ENCODE peak calls at places on chromosomes 11 and 22, in nine cellular contexts. B is neural progenitor cell, O is endothelial cell of umbilical vein, L is mammary epithelial cell, A is IMR-90, Q is DND-41, I is HCT116, Y is H9, R is H1. T is an unnamed sample.
A peak's percentile ranks its signal among the peaks of the same experiment; 100 is the strongest.

GRCh38 chr11:80958414-80958813 is 1517.6 kb upstream of the TENM4 start:
- DNase-seq in O (no peak), B (no peak), L (peak; percentile 78), Q (no peak), Y (no peak), A (peak; percentile 1), R (no peak), I (no peak), T (peak; percentile 25)

GRCh38 chr11:90911192-90911591 is 688.3 kb upstream of the CHORDC1 start:
- DNase-seq in R (no peak), L (no peak), A (no peak), B (no peak), I (no peak), Q (no peak), Y (no peak), O (no peak), T (no peak)

GRCh38 chr11:118614511-118614910 is 7.1 kb downstream of the PHLDB1 start:
- DNase-seq in L (no peak), Q (no peak), Y (peak; percentile 33), R (no peak), O (no peak), A (no peak), I (no peak), B (no peak), T (no peak)

GRCh38 chr11:45024357-45024756 is 73.7 kb upstream of the TP53I11 start:
- DNase-seq in B (no peak), A (no peak), I (no peak), Y (no peak), R (no peak), L (no peak), Q (no peak), O (no peak), T (no peak)

GRCh38 chr11:45676522-45677095 is 11.2 kb upstream of the CHST1 start:
- DNase-seq in A (no peak), Y (no peak), I (no peak), R (no peak), Q (no peak), O (no peak), B (no peak), L (no peak), T (peak; percentile 2)

GRCh38 chr11:70481625-70482528 is 83.5 kb downstream of the CTTN start:
- DNase-seq in R (no peak), O (no peak), L (peak; percentile 69), I (peak; percentile 86), A (peak; percentile 63), Y (no peak), B (no peak), Q (no peak), T (peak; percentile 98)

GRCh38 chr11:47003180-47003877 is 66.8 kb downstream of the CSTPP1 start:
- DNase-seq in Y (no peak), I (no peak), O (no peak), Q (no peak), L (no peak), R (no peak), B (no peak), A (no peak), T (no peak)

GRCh38 chr22:17954200-17954859 is 70.0 kb downstream of the MICAL3 start:
- DNase-seq in R (no peak), O (no peak), I (no peak), B (no peak), A (no peak), Q (no peak), L (no peak), Y (no peak), T (peak; percentile 14)

GRCh38 chr11:128734439-128735224 is 40.8 kb downstream of the FLI1 start:
- DNase-seq in L (no peak), Y (no peak), O (no peak), I (no peak), R (no peak), Q (no peak), B (no peak), A (no peak), T (no peak)

GRCh38 chr11:103228807-103229206 is 119.6 kb downstream of the DYNC2H1 start:
- DNase-seq in Y (no peak), I (no peak), A (no peak), B (peak; percentile 19), Q (peak; percentile 15), O (no peak), R (no peak), L (no peak), T (peak; percentile 51)

GRCh38 chr11:75406338-75406777 is 7.0 kb downstream of the RPS3 start:
- DNase-seq in Q (no peak), B (no peak), L (peak; percentile 31), O (peak; percentile 94), I (no peak), A (peak; percentile 87), Y (no peak), R (no peak), T (no peak)

GRCh38 chr11:72250661-72251465 is 6.9 kb upstream of the PHOX2A start:
- DNase-seq in R (no peak), O (no peak), B (no peak), I (no peak), A (no peak), Q (no peak), Y (no peak), L (no peak), T (peak; percentile 59)

GRCh38 chr11:120137611-120138521 is at the start of gene TRIM29:
- DNase-seq in L (peak; percentile 92), Q (no peak), O (no peak), I (no peak), A (no peak), R (no peak), B (no peak), Y (peak; percentile 43), T (no peak)

GRCh38 chr11:8408151-8408930 is 144.7 kb upstream of the LMO1 start:
- DNase-seq in Q (no peak), R (no peak), B (no peak), L (peak; percentile 25), O (no peak), I (no peak), Y (no peak), A (no peak), T (no peak)

DNA sequence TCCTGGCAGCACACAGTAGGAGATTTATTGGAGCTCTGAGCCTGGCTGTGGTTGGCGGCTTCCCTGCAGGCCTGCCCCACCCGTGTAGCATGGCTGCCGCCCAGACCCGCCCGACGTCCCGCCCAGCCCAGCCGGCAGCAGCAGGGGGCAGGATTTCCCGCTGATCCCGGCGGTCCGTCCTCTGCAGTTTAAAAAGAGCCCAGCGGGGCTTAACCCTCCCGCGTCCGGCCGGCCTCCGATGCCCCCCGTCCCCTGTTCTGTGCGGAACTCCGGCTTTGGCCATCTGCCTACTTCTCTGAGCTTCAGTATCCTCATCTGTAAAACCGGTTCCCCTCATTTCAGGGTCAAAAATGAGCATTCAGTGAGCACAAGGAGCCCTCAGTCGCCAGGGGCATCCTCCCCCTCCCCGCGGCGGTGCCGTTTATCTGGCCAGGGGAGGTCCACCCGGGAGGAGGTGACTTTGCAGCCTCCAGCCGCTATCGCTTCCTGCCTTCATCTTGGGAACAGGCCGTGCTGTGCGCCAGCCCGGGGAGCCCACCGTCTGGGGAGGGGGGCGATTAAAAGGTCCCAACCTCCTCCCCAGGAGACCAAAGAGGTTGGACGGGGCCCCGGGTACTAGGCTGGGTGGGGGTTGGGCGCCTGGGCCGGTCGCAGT is at the start of gene GAS2L1:
- DNase-seq in L (peak; percentile 70), I (peak; percentile 51), A (peak; percentile 73), B (peak; percentile 81), O (peak; percentile 85), R (peak; percentile 50), Q (peak; percentile 59), Y (peak; percentile 84), T (peak; percentile 100)
- H3K27ac ChIP-seq in L (peak within 1 kb of the TSS; percentile 57), I (peak within 1 kb of the TSS; percentile 81), A (peak within 1 kb of the TSS; percentile 74), B (no peak within 1 kb of the TSS), O (peak within 1 kb of the TSS; percentile 87), R (no peak within 1 kb of the TSS), Q (peak within 1 kb of the TSS; percentile 1), Y (no peak within 1 kb of the TSS), T (peak within 1 kb of the TSS; percentile 65)

GRCh38 chr11:67691149-67691548 is 16.7 kb upstream of the ALDH3B2 start:
- DNase-seq in O (no peak), B (peak; percentile 30), A (no peak), I (no peak), Q (no peak), R (no peak), L (no peak), Y (no peak), T (peak; percentile 47)
- H2AFZ ChIP-seq in O (no peak overlapping the region), B (no peak overlapping the region), A (no peak overlapping the region), I (peak overlapping the region; percentile 41), Q (no peak overlapping the region), R (no peak overlapping the region), L (no peak overlapping the region), Y (no peak overlapping the region), T (no peak overlapping the region)

GRCh38 chr11:78292109-78292803 is 103.5 kb downstream of the USP35 start:
- DNase-seq in I (no peak), Y (no peak), A (no peak), B (no peak), R (no peak), O (no peak), L (no peak), Q (peak; percentile 87), T (no peak)
- H3K27ac ChIP-seq in I (no peak overlapping the region), Y (no peak overlapping the region), A (no peak overlapping the region), B (no peak overlapping the region), R (no peak overlapping the region), O (no peak overlapping the region), L (no peak overlapping the region), Q (peak overlapping the region; percentile 95), T (no peak overlapping the region)

GRCh38 chr11:111540921-111541208 is 345 bp downstream of the LAYN start:
- DNase-seq in Q (no peak), L (no peak), B (no peak), A (no peak), R (no peak), I (no peak), O (no peak), Y (no peak), T (peak; percentile 79)

GRCh38 chr11:111538407-111539114 is 2.0 kb upstream of the LAYN start:
- DNase-seq in L (peak; percentile 72), B (no peak), R (no peak), Y (no peak), Q (no peak), I (no peak), A (peak; percentile 43), O (no peak), T (peak; percentile 87)

GRCh38 chr11:111541209-111542061 is 915 bp downstream of the LAYN start:
- DNase-seq in B (peak; percentile 52), I (no peak), O (peak; percentile 30), Y (peak; percentile 60), Q (no peak), R (no peak), A (peak; percentile 92), L (peak; percentile 48), T (peak; percentile 92)

GRCh38 chr11:111540114-111540920 is at the start of gene LAYN:
- DNase-seq in A (peak; percentile 62), Q (no peak), B (peak; percentile 72), L (no peak), R (no peak), I (no peak), O (no peak), Y (peak; percentile 78), T (peak; percentile 93)

DNA sequence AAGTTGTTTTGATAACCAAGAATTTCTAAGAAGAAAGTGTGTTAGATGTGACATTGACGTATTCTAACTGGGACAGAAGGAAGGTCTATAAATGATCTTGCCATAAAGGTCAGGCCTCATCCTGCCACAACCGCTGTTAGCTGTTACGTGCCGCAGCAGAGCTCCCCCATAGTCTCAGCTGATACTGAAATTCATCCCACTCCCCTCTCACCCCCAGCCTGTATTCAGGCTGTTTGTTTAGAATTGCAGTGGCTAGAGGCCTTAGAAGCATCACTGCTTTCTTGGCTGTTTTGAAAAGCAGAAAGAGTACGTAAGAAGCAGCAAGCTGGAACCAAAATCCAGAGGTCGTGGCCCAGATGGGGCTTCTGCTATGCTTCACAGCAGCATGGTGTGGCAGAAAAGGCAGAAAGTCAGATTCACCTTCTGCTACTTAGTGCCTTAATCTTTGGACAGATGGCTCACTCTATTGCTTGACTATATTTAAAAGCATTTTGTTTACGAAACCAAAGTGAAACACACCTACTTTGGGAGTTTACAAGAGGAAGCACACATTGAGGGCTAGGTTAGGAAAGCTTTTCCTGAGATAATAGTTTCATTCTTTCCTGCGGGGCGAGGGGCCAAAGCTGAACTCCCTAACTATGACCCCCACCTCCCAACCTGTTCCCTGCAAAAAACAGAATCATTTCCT is 950 bp upstream of the LAYN start:
- DNase-seq in L (no peak), I (no peak), B (no peak), Q (no peak), Y (no peak), R (no peak), O (no peak), A (no peak), T (no peak)
- H2AFZ ChIP-seq in L (peak overlapping the region; percentile 95), I (no peak overlapping the region), B (no peak overlapping the region), Q (no peak overlapping the region), Y (no peak overlapping the region), R (no peak overlapping the region), O (no peak overlapping the region), A (peak overlapping the region; percentile 86), T (peak overlapping the region; percentile 96)